ENCODE peak calls at places on chromosomes 2 and 18, in nine cellular contexts. S, L, F, T, A, G, X, P and E are unnamed samples.

GRCh38 chr2:7694066-7695000 is 777.1 kb downstream of the RNF144A start:
- DNase-seq in A (no peak), X (no peak), L (no peak), S (no peak), P (no peak), G (no peak), T (no peak), F (no peak), E (no peak)

GRCh38 chr2:43461461-43462073 is 134.3 kb downstream of the THADA start:
- DNase-seq in L (no peak), A (no peak), X (no peak), T (no peak), G (no peak), P (no peak), F (no peak), S (no peak), E (peak; percentile 41)

GRCh38 chr2:10647886-10648605 is 41.7 kb downstream of the NOL10 start:
- DNase-seq in P (no peak), L (no peak), F (peak; percentile 75), A (no peak), X (no peak), S (no peak), T (no peak), G (no peak), E (no peak)

GRCh38 chr2:78999410-78999809 is 26.1 kb upstream of the REG3G start:
- DNase-seq in F (peak; percentile 2), S (no peak), A (no peak), P (no peak), L (no peak), T (peak; percentile 22), G (no peak), X (no peak), E (no peak)

GRCh38 chr2:102604754-102605153 is 14.6 kb upstream of the SLC9A2 start:
- DNase-seq in A (no peak), G (no peak), F (peak; percentile 13), T (peak; percentile 58), X (no peak), S (no peak), P (no peak), L (no peak), E (no peak)

GRCh38 chr2:9983413-9984216 is 32.1 kb downstream of the GRHL1 start:
- DNase-seq in A (no peak), X (no peak), T (no peak), G (no peak), S (no peak), P (no peak), L (no peak), F (no peak), E (no peak)

GRCh38 chr2:71783215-71783614 is 329.9 kb downstream of the DYSF start:
- DNase-seq in S (peak; percentile 46), A (no peak), F (no peak), T (no peak), G (no peak), P (no peak), X (no peak), L (no peak), E (peak; percentile 7)

GRCh38 chr2:100882645-100883613 is 63.0 kb downstream of the NPAS2 start:
- DNase-seq in G (no peak), X (no peak), A (no peak), L (no peak), S (no peak), T (no peak), F (peak; percentile 90), P (no peak), E (no peak)

GRCh38 chr2:73260338-73260984 is 23.8 kb downstream of the FBXO41 start:
- DNase-seq in T (peak; percentile 75), S (peak; percentile 84), X (no peak), A (no peak), G (no peak), F (peak; percentile 67), P (no peak), L (no peak), E (peak; percentile 50)

GRCh38 chr18:31101148-31102019 is 837 bp downstream of the DSC2 start:
- DNase-seq in X (no peak), L (peak; percentile 40), S (peak; percentile 10), A (peak; percentile 74), T (peak; percentile 76), P (peak; percentile 6), F (peak; percentile 42), G (no peak), E (peak; percentile 71)

GRCh38 chr2:211126256-211126655 is 569.9 kb downstream of the CPS1 start:
- DNase-seq in F (no peak), T (no peak), P (no peak), L (no peak), S (no peak), G (no peak), X (no peak), A (no peak), E (no peak)

GRCh38 chr18:53093650-53094049 is 753.7 kb downstream of the DCC start:
- DNase-seq in X (no peak), L (no peak), F (no peak), G (no peak), A (no peak), S (no peak), P (no peak), T (no peak), E (no peak)

GRCh38 chr2:3041246-3041645 is 336.4 kb downstream of the EIPR1 start:
- DNase-seq in P (no peak), L (no peak), X (no peak), T (no peak), F (no peak), G (no peak), S (no peak), A (no peak), E (no peak)

GRCh38 chr2:75870133-75870532 is 159.4 kb upstream of the GCFC2 start:
- DNase-seq in T (no peak), P (no peak), G (no peak), X (no peak), S (no peak), A (no peak), L (no peak), F (no peak), E (no peak)

GRCh38 chr2:216319771-216320170 is 52.5 kb downstream of the MARCHF4 start:
- DNase-seq in G (no peak), A (no peak), L (no peak), X (no peak), F (no peak), S (no peak), P (no peak), T (no peak), E (no peak)

GRCh38 chr18:52370841-52371240 is 30.8 kb downstream of the DCC start:
- DNase-seq in F (no peak), P (no peak), T (no peak), L (no peak), X (no peak), A (no peak), G (no peak), S (no peak), E (no peak)

GRCh38 chr2:105455488-105455991 is 56.7 kb upstream of the FHL2 start:
- DNase-seq in L (no peak), A (peak; percentile 73), T (peak; percentile 25), F (peak; percentile 96), X (no peak), S (peak; percentile 77), P (no peak), G (no peak), E (no peak)

GRCh38 chr2:232075080-232075479 is 113.6 kb downstream of the DIS3L2 start:
- DNase-seq in F (peak; percentile 85), A (no peak), T (peak; percentile 70), G (no peak), S (no peak), L (no peak), X (no peak), P (no peak), E (no peak)

GRCh38 chr18:57438669-57439616 is 3.8 kb downstream of the ONECUT2 start:
- DNase-seq in A (no peak), P (no peak), L (no peak), T (peak; percentile 42), X (no peak), G (no peak), F (no peak), S (no peak), E (peak; percentile 50)

GRCh38 chr2:105723431-105723830 is 21.3 kb upstream of the NCK2 start:
- DNase-seq in A (no peak), X (no peak), T (no peak), F (no peak), P (no peak), G (no peak), S (no peak), L (no peak), E (no peak)

GRCh38 chr2:96847586-96847985 is 3.8 kb upstream of the ANKRD23 start:
- DNase-seq in T (peak; percentile 43), S (no peak), G (no peak), P (no peak), A (no peak), L (no peak), F (no peak), X (no peak), E (no peak)

GRCh38 chr18:46716827-46717226 is 40.0 kb downstream of the ST8SIA5 start:
- DNase-seq in X (no peak), G (no peak), S (no peak), P (no peak), F (no peak), L (peak; percentile 5), A (no peak), T (no peak), E (no peak)

GRCh38 chr2:11540996-11541692 is 7.3 kb downstream of the GREB1 start:
- DNase-seq in F (no peak), G (no peak), L (no peak), A (no peak), X (no peak), T (no peak), P (no peak), S (no peak), E (no peak)